ENCODE peak calls at places on chromosomes 11 and 22, in five cellular contexts. P is HCT116, V is transverse colon, M is lung, B is tibial nerve. W is an unnamed sample.
A peak's percentile ranks its signal among the peaks of the same experiment; 100 is the strongest.

GRCh38 chr11:68004551-68005335 is 846 bp upstream of the UNC93B1 start:
- DNase-seq in B (no peak), P (peak; percentile 84), M (no peak), V (no peak), W (no peak)

GRCh38 chr11:107799245-107799859 is 59.2 kb downstream of the SLC35F2 start:
- DNase-seq in V (peak; percentile 71), M (peak; percentile 63), B (peak; percentile 75), P (peak; percentile 46), W (peak; percentile 34)

GRCh38 chr11:19963697-19964340 is 196.5 kb downstream of the DBX1 start:
- DNase-seq in P (no peak), B (no peak), V (no peak), M (no peak), W (no peak)

GRCh38 chr11:79438631-79439429 is 2.0 kb downstream of the TENM4 start:
- DNase-seq in V (peak; percentile 18), M (no peak), B (peak; percentile 14), P (no peak), W (no peak)

GRCh38 chr22:39363751-39364484 is 14.1 kb downstream of the SYNGR1 start:
- DNase-seq in B (no peak), P (no peak), M (no peak), V (no peak), W (no peak)

GRCh38 chr22:19431641-19432091 is at the start of gene HIRA:
- DNase-seq in M (peak; percentile 83), V (peak; percentile 82), P (peak; percentile 53), B (peak; percentile 53), W (no peak)

GRCh38 chr22:41330169-41330568 is 28.8 kb downstream of the ZC3H7B start:
- DNase-seq in V (no peak), M (no peak), B (no peak), P (no peak), W (no peak)

GRCh38 chr22:43320943-43321900 is 21.9 kb downstream of the SCUBE1 start:
- DNase-seq in P (no peak), B (no peak), V (no peak), M (no peak), W (no peak)

GRCh38 chr11:126163779-126164178 is 47.7 kb downstream of the RPUSD4 start:
- DNase-seq in P (no peak), M (no peak), B (no peak), V (no peak), W (no peak)

GRCh38 chr22:50190182-50190951 is 4.7 kb downstream of the TRABD start:
- DNase-seq in P (peak; percentile 60), M (peak; percentile 87), V (peak; percentile 91), B (peak; percentile 40), W (no peak)

GRCh38 chr11:86070435-86071056 is 1.7 kb upstream of the PICALM start:
- DNase-seq in M (no peak), B (no peak), V (no peak), P (no peak), W (no peak)

GRCh38 chr22:17867160-17867785 is 93.0 kb upstream of the BID start:
- DNase-seq in V (peak; percentile 86), P (no peak), B (no peak), M (no peak), W (no peak)

GRCh38 chr11:17978553-17979287 is 34.1 kb downstream of the SERGEF start:
- DNase-seq in P (no peak), V (peak; percentile 42), M (no peak), B (no peak), W (no peak)

GRCh38 chr11:115659061-115659963 is 155.1 kb upstream of the CADM1 start:
- DNase-seq in M (no peak), V (no peak), P (no peak), B (no peak), W (no peak)

GRCh38 chr11:108369064-108369463 is 98.3 kb downstream of the C11orf65 start:
- DNase-seq in P (no peak), B (no peak), M (no peak), V (no peak), W (no peak)

GRCh38 chr22:47023871-47024270 is 261.4 kb downstream of the TBC1D22A start:
- DNase-seq in B (no peak), P (no peak), V (no peak), M (no peak), W (no peak)

GRCh38 chr11:114173836-114174235 is 114.3 kb downstream of the ZBTB16 start:
- DNase-seq in V (no peak), P (no peak), B (no peak), M (no peak), W (no peak)

GRCh38 chr11:103070142-103070541 is 21.8 kb downstream of the DCUN1D5 start:
- DNase-seq in V (no peak), P (no peak), M (no peak), B (no peak), W (no peak)

GRCh38 chr11:35853871-35854270 is 90.0 kb upstream of the LDLRAD3 start:
- DNase-seq in B (no peak), P (no peak), M (no peak), V (no peak), W (no peak)

GRCh38 chr11:109853156-109853776 is 239.9 kb upstream of the ZC3H12C start:
- DNase-seq in V (no peak), M (no peak), P (peak; percentile 79), B (no peak), W (no peak)

GRCh38 chr11:132405728-132406127 is 1035.3 kb downstream of the NTM start:
- DNase-seq in M (no peak), V (no peak), P (no peak), B (no peak), W (no peak)

GRCh38 chr11:103870821-103871309 is 165.6 kb upstream of the DDI1 start:
- DNase-seq in B (peak; percentile 55), M (peak; percentile 30), P (no peak), V (no peak), W (peak; percentile 33)

GRCh38 chr22:24208012-24208749 is 26.9 kb downstream of the SUSD2 start:
- DNase-seq in M (peak; percentile 68), V (no peak), P (peak; percentile 95), B (no peak), W (peak; percentile 28)

GRCh38 chr11:9461760-9462134 is 935 bp downstream of the ZNF143 start:
- DNase-seq in B (no peak), V (no peak), M (no peak), P (no peak), W (no peak)

GRCh38 chr11:1070594-1071462 is 3.8 kb upstream of the MUC2 start:
- DNase-seq in P (no peak), V (no peak), M (no peak), B (no peak), W (no peak)

GRCh38 chr11:79919340-79919739 is 478.5 kb upstream of the TENM4 start:
- DNase-seq in M (no peak), V (peak; percentile 13), P (no peak), B (no peak), W (no peak)

GRCh38 chr11:112661571-112661970 is 299.6 kb upstream of the NCAM1 start:
- DNase-seq in V (no peak), B (no peak), P (no peak), M (no peak), W (no peak)

GRCh38 chr11:75802022-75802912 is 12.7 kb upstream of the UVRAG start:
- DNase-seq in B (no peak), P (no peak), V (no peak), M (no peak), W (no peak)

GRCh38 chr22:42492323-42492690 is 27.3 kb downstream of the RRP7A start:
- DNase-seq in V (no peak), M (no peak), B (no peak), P (no peak), W (no peak)

GRCh38 chr11:19952101-19952605 is 208.1 kb downstream of the DBX1 start:
- DNase-seq in B (no peak), P (no peak), V (no peak), M (no peak), W (no peak)

GRCh38 chr11:110031171-110031570 is 62.0 kb upstream of the ZC3H12C start:
- DNase-seq in P (no peak), M (no peak), V (no peak), B (no peak), W (no peak)

GRCh38 chr11:119903821-119904220 is 174.8 kb upstream of the NECTIN1 start:
- DNase-seq in P (no peak), B (no peak), M (no peak), V (no peak), W (no peak)

GRCh38 chr22:47739216-47739615 is 976.8 kb downstream of the TBC1D22A start:
- DNase-seq in B (no peak), M (no peak), V (no peak), P (no peak), W (no peak)

DNA sequence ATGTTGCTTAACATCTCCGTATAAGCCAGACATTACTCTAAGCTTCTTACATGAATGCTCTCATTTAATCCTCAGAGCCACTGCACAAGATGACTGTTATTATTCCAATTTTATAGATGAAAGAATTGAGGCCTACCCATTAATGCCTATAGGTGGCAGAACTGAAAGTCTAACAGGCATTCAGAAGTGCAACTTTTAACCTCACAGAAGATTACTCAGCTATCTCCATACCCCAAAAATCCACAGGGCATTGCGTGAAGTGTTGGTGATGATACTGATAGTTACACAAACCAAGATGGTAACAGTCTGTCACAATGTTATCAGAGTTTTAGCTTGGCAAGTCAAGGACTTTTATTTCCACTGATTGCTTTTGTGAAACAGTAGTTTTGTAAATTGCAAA is 130.5 kb downstream of the ARHGAP42 start:
- DNase-seq in B (no peak), V (no peak), M (no peak), P (no peak), W (no peak)
- TF ChIP-seq CTCF in B (no peak), V (no peak), M (no peak), P (peak; percentile 40), W (no peak)

GRCh38 chr11:32968541-32968940 is 47.1 kb upstream of the DEPDC7 start:
- DNase-seq in B (no peak), P (no peak), V (no peak), M (no peak), W (no peak)
- H3K36me3 ChIP-seq in B (peaks cover 5% of the 10 kb centered on the region), P (peaks cover 25% of the 10 kb centered on the region), V (no peaks in the 10 kb centered on the region), M (peaks cover 4% of the 10 kb centered on the region), W (peaks cover 8% of the 10 kb centered on the region)

GRCh38 chr11:65554057-65554818 is 3.9 kb downstream of the LTBP3 start:
- DNase-seq in B (no peak), M (no peak), V (no peak), P (no peak), W (no peak)

GRCh38 chr11:65556470-65557279 is 1.5 kb downstream of the LTBP3 start:
- DNase-seq in P (no peak), V (no peak), M (no peak), B (no peak), W (no peak)

GRCh38 chr11:65553301-65554001 is 4.7 kb downstream of the LTBP3 start:
- DNase-seq in M (no peak), V (peak; percentile 52), P (no peak), B (no peak), W (no peak)

GRCh38 chr11:65555693-65556231 is 2.4 kb downstream of the LTBP3 start:
- DNase-seq in M (no peak), V (no peak), B (no peak), P (peak; percentile 71), W (peak; percentile 47)

GRCh38 chr11:65554842-65555395 is 3.2 kb downstream of the LTBP3 start:
- DNase-seq in M (no peak), P (no peak), V (no peak), B (no peak), W (no peak)
- H3K27ac ChIP-seq in M (no peak overlapping the region), P (peak overlapping the region; percentile 99), V (no peak overlapping the region), B (peak overlapping the region; percentile 98), W (peak overlapping the region; percentile 96)

DNA sequence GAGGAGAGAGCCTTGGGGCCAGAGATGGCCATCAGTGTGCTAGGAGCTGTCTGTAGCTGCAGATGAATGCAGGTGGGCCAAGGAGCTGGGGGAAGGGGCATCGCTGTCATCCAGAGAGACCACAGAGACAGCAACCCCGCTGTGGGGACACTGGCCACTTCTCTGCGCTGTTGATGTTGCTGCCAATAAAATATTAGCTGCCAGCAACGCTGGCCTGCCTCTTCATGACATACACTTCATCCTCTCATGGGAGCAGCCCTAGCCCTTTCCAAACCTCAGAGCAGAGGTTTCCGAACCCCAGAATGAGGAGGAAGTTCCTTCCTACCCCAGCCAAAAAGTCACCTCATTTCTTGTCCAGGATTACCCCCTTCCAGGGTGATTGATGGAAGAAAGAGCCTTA is 106.2 kb downstream of the PARVA start:
- DNase-seq in V (no peak), B (no peak), P (no peak), M (no peak), W (no peak)
- TF ChIP-seq CTCF in V (no peak), B (no peak), P (no peak), M (no peak), W (no peak)